ENCODE peak calls at places on chromosomes 13 and 19, in ten cellular contexts. S, L, K, R, J, P, A, Z, H and B are unnamed samples.

GRCh38 chr19:24029941-24030636 is 56.9 kb upstream of the ZNF254 start:
- DNase-seq in K (no peak), S (no peak), A (no peak), Z (no peak), J (no peak), R (no peak), H (no peak), L (no peak), P (no peak), B (no peak)

GRCh38 chr19:44960906-44961734 is 5.9 kb downstream of the CLPTM1 start:
- DNase-seq in Z (no peak), P (peak; percentile 17), J (no peak), S (no peak), K (no peak), H (no peak), R (no peak), A (no peak), L (no peak), B (no peak)

GRCh38 chr19:3575949-3576673 is 3.4 kb downstream of the HMG20B start:
- DNase-seq in S (no peak), R (no peak), H (no peak), J (no peak), Z (no peak), K (no peak), L (peak; percentile 32), P (no peak), A (no peak), B (no peak)

GRCh38 chr13:46295531-46296464 is 84.1 kb downstream of the LRRC63 start:
- DNase-seq in A (peak; percentile 41), H (peak; percentile 88), L (peak; percentile 34), P (peak; percentile 34), J (no peak), R (peak; percentile 20), Z (peak; percentile 97), K (no peak), S (no peak), B (peak; percentile 99)

GRCh38 chr19:45790942-45791341 is 1.7 kb downstream of the DMWD start:
- DNase-seq in H (no peak), Z (no peak), K (no peak), A (no peak), P (peak; percentile 28), L (no peak), R (no peak), S (no peak), J (no peak), B (no peak)

GRCh38 chr13:36718686-36719085 is 44.9 kb downstream of the SERTM1 start:
- DNase-seq in Z (peak; percentile 64), S (no peak), H (no peak), L (no peak), R (no peak), A (no peak), P (no peak), K (no peak), J (no peak), B (peak; percentile 44)

GRCh38 chr13:95020298-95020987 is 280.8 kb downstream of the ABCC4 start:
- DNase-seq in Z (no peak), J (peak; percentile 69), K (no peak), P (no peak), S (no peak), L (no peak), A (no peak), H (no peak), R (no peak), B (peak; percentile 11)

GRCh38 chr13:21999666-22000065 is 328.8 kb downstream of the FGF9 start:
- DNase-seq in K (no peak), S (no peak), L (no peak), J (no peak), A (no peak), Z (no peak), H (no peak), P (no peak), R (no peak), B (no peak)

GRCh38 chr13:85536706-85537105 is 262.5 kb downstream of the SLITRK6 start:
- DNase-seq in Z (no peak), J (no peak), R (no peak), K (no peak), H (no peak), P (no peak), L (no peak), A (no peak), S (no peak), B (no peak)

GRCh38 chr19:309206-309565 is 18.0 kb upstream of the PLPP2 start:
- DNase-seq in H (no peak), J (no peak), K (no peak), L (no peak), P (no peak), Z (no peak), R (no peak), S (no peak), A (no peak), B (no peak)

GRCh38 chr19:14632286-14632685 is 42.4 kb downstream of the ADGRE3 start:
- DNase-seq in S (no peak), L (peak; percentile 6), J (peak; percentile 53), P (no peak), K (peak; percentile 91), A (peak; percentile 9), R (no peak), Z (peak; percentile 13), H (peak; percentile 1), B (peak; percentile 2)

GRCh38 chr19:4524808-4525562 is 6.7 kb upstream of the PLIN4 start:
- DNase-seq in Z (peak; percentile 61), L (peak; percentile 77), P (peak; percentile 66), S (no peak), H (peak; percentile 45), J (no peak), K (peak; percentile 73), A (no peak), R (peak; percentile 69), B (peak; percentile 37)

GRCh38 chr19:53156888-53157287 is 2.0 kb downstream of the ZNF347 start:
- DNase-seq in K (no peak), J (no peak), H (no peak), S (no peak), Z (no peak), A (no peak), R (no peak), P (no peak), L (no peak), B (no peak)
- H3K4me3 ChIP-seq in K (peak overlapping the region; percentile 66), J (no peak overlapping the region), H (peak overlapping the region; percentile 83), S (peak overlapping the region; percentile 68), Z (no peak overlapping the region), A (no peak overlapping the region), R (peak overlapping the region; percentile 78), P (no peak overlapping the region), L (no peak overlapping the region), B (no peak overlapping the region)

GRCh38 chr19:48728882-48729645 is 9.5 kb upstream of the MAMSTR start:
- DNase-seq in R (no peak), P (no peak), L (no peak), S (no peak), Z (peak; percentile 79), A (no peak), H (no peak), J (no peak), K (no peak), B (no peak)
- H3K4me3 ChIP-seq in R (no peak overlapping the region), P (peak overlapping the region; percentile 16), L (no peak overlapping the region), S (peak overlapping the region; percentile 2), Z (no peak overlapping the region), A (no peak overlapping the region), H (no peak overlapping the region), J (no peak overlapping the region), K (no peak overlapping the region), B (no peak overlapping the region)

GRCh38 chr13:114061047-114061446 is 71.4 kb downstream of the RASA3 start:
- DNase-seq in J (no peak), R (no peak), H (no peak), K (no peak), S (no peak), P (no peak), L (no peak), Z (no peak), A (no peak), B (no peak)
- H3K4me3 ChIP-seq in J (no peak overlapping the region), R (no peak overlapping the region), H (no peak overlapping the region), K (no peak overlapping the region), S (no peak overlapping the region), P (no peak overlapping the region), L (no peak overlapping the region), Z (no peak overlapping the region), A (no peak overlapping the region), B (no peak overlapping the region)

GRCh38 chr13:98976338-98976737 is 1.5 kb downstream of the DOCK9 start:
- DNase-seq in J (peak; percentile 69), L (no peak), H (peak; percentile 66), P (no peak), K (no peak), S (no peak), A (no peak), Z (peak; percentile 59), R (no peak), B (peak; percentile 64)

GRCh38 chr13:98976941-98977340 is 923 bp downstream of the DOCK9 start:
- DNase-seq in Z (peak; percentile 48), P (no peak), A (no peak), R (no peak), S (no peak), H (peak; percentile 38), L (no peak), K (no peak), J (no peak), B (peak; percentile 37)

GRCh38 chr13:98978280-98978679 is 416 bp upstream of the DOCK9 start:
- DNase-seq in K (no peak), P (no peak), J (peak; percentile 95), S (no peak), L (no peak), R (no peak), H (peak; percentile 73), Z (peak; percentile 39), A (peak; percentile 69), B (peak; percentile 62)

GRCh38 chr13:98979012-98979411 is 1.1 kb upstream of the DOCK9 start:
- DNase-seq in R (no peak), H (no peak), S (no peak), A (no peak), J (no peak), Z (no peak), L (no peak), K (no peak), P (no peak), B (no peak)

DNA sequence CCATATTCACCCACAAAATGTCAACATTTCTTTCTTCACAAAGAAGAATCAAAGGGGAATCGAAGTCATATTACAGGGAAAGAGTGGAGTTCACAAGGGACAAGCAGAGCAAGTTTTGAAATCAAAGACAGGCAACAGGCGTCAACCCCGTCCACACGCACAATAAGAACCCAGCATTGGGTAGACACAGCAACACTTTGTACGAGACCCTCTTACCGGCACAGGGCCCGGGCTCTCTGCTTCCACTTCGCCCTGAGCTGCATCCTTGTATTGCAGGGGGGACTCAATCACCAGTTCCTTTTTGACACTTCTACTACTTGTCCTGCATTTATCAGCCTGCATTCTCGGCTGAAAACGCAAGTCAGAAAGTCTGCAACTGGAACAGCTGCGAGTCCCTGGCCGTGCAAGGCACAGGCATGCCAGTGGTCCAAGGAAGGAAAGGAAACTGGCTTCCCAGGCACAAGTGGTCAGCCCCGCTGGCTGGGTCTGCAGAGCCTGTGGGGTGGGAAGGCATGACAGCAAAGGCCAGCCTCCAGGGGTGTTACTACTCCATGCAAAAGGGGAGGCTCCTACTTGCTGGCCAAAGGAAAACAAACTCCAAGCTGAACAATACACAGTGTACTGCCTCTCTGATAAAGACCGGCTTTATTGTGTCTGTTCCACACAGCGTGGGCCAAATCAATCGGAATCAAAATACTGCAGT is at the start of gene DOCK9:
- DNase-seq in K (no peak), S (no peak), A (no peak), P (peak; percentile 34), J (peak; percentile 72), H (peak; percentile 84), L (peak; percentile 52), R (peak; percentile 59), Z (peak; percentile 81), B (peak; percentile 71)
- H3K4me3 ChIP-seq in K (no peak within 1 kb of the TSS), S (peak within 1 kb of the TSS; percentile 45), A (peak within 1 kb of the TSS; percentile 48), P (peak within 1 kb of the TSS; percentile 17), J (peak within 1 kb of the TSS; percentile 41), H (peak within 1 kb of the TSS; percentile 78), L (no peak within 1 kb of the TSS), R (peak within 1 kb of the TSS; percentile 62), Z (no peak within 1 kb of the TSS), B (peak within 1 kb of the TSS; percentile 56)